ENCODE peak calls at places on chromosomes 11 and 22, in seven cellular contexts. Y is right cardiac atrium; J is astrocyte of the cerebellum; C is lower leg skin; I is RCC 7860; U is stimulated activated CD8-positive, alpha-beta memory T cell treated with anti-CD3 and anti-CD28 coated beads, Interleukin-4, amount 100 ng/mL, for 4 hours; O is HCEC 1CT. G is an unnamed sample.

GRCh38 chr11:107457205-107457557 is 444 bp downstream of the CWF19L2 start:
- DNase-seq in Y (no peak), J (no peak), C (no peak), I (no peak), U (no peak), O (no peak), G (peak)

GRCh38 chr22:32926600-32926999 is 125.1 kb downstream of the TIMP3 start:
- DNase-seq in Y (no peak), J (no peak), C (no peak), I (no peak), U (no peak), O (no peak), G (peak)

GRCh38 chr11:46958777-46959176 is 22.2 kb downstream of the CSTPP1 start:
- DNase-seq in Y (no peak), J (no peak), C (no peak), I (no peak), U (no peak), O (no peak), G (no peak)

GRCh38 chr11:57638005-57638760 is 11.5 kb downstream of the YPEL4 start:
- DNase-seq in Y (peak), J (peak), C (no peak), I (peak), U (no peak), O (peak), G (peak)

GRCh38 chr11:122209619-122210377 is 93.8 kb upstream of the BLID start:
- DNase-seq in Y (peak), J (peak), C (peak), I (no peak), U (no peak), O (peak), G (peak)

GRCh38 chr11:72629266-72629665 is 45.0 kb downstream of the PDE2A start:
- DNase-seq in Y (peak), J (no peak), C (no peak), I (no peak), U (no peak), O (no peak), G (no peak)

GRCh38 chr11:69319255-69320106 is 25.5 kb downstream of the MYEOV start:
- DNase-seq in Y (no peak), J (no peak), C (no peak), I (no peak), U (no peak), O (no peak), G (no peak)

GRCh38 chr22:31179345-31179744 is 19.4 kb downstream of the RNF185 start:
- DNase-seq in Y (no peak), J (peak), C (peak), I (peak), U (no peak), O (no peak), G (peak)

GRCh38 chr22:37454857-37455686 is 27.8 kb upstream of the ELFN2 start:
- DNase-seq in Y (no peak), J (peak), C (no peak), I (peak), U (no peak), O (peak), G (peak)

GRCh38 chr11:128298271-128298670 is 289.1 kb downstream of the ETS1 start:
- DNase-seq in Y (no peak), J (no peak), C (no peak), I (no peak), U (no peak), O (no peak), G (no peak)

GRCh38 chr11:1567052-1567720 is 4.9 kb downstream of the DUSP8 start:
- DNase-seq in Y (no peak), J (no peak), C (no peak), I (no peak), U (no peak), O (no peak), G (no peak)

GRCh38 chr11:43941257-43941879 is 1.1 kb upstream of the C11orf96 start:
- DNase-seq in Y (no peak), J (no peak), C (no peak), I (no peak), U (no peak), O (no peak), G (peak)

GRCh38 chr22:35335468-35335867 is 35.8 kb downstream of the TOM1 start:
- DNase-seq in Y (peak), J (no peak), C (no peak), I (no peak), U (no peak), O (no peak), G (no peak)

GRCh38 chr11:8296872-8297271 is 33.2 kb upstream of the LMO1 start:
- DNase-seq in Y (no peak), J (no peak), C (no peak), I (no peak), U (no peak), O (no peak), G (peak)

GRCh38 chr22:49212466-49212865 is 615.2 kb downstream of the BRD1 start:
- DNase-seq in Y (no peak), J (no peak), C (no peak), I (no peak), U (no peak), O (no peak), G (no peak)

GRCh38 chr22:30324008-30324730 is 2.6 kb downstream of the TBC1D10A start:
- DNase-seq in Y (no peak), J (no peak), C (no peak), I (no peak), U (no peak), O (peak), G (peak)

GRCh38 chr22:36584666-36585065 is 55.7 kb upstream of the EIF3D start:
- DNase-seq in Y (no peak), J (no peak), C (no peak), I (no peak), U (no peak), O (no peak), G (no peak)

GRCh38 chr11:75031771-75032549 is 43.2 kb downstream of the NEU3 start:
- DNase-seq in Y (peak), J (no peak), C (peak), I (peak), U (peak), O (peak), G (peak)

GRCh38 chr11:88484873-88485621 is 147.5 kb upstream of the CTSC start:
- DNase-seq in Y (no peak), J (no peak), C (no peak), I (peak), U (no peak), O (peak), G (peak)

GRCh38 chr11:93444671-93445073 is 98.5 kb downstream of the SMCO4 start:
- DNase-seq in Y (no peak), J (peak), C (no peak), I (peak), U (no peak), O (no peak), G (peak)

GRCh38 chr11:66176650-66177049 is 91.8 kb upstream of the RAB1B start:
- DNase-seq in Y (no peak), J (no peak), C (no peak), I (no peak), U (no peak), O (no peak), G (no peak)

GRCh38 chr11:12050911-12051667 is 42.7 kb upstream of the DKK3 start:
- DNase-seq in Y (no peak), J (no peak), C (no peak), I (no peak), U (no peak), O (no peak), G (no peak)

GRCh38 chr11:37712246-37712645 is 1114.2 kb upstream of the RAG2 start:
- DNase-seq in Y (no peak), J (no peak), C (no peak), I (no peak), U (no peak), O (no peak), G (no peak)

GRCh38 chr11:19690885-19691284 is 21.8 kb upstream of the NAV2 start:
- DNase-seq in Y (no peak), J (no peak), C (no peak), I (no peak), U (no peak), O (no peak), G (no peak)